ENCODE peak calls at places on chromosomes 13 and 19, in four cellular contexts. R, T, I and K are unnamed samples. For H3K4me1, the result is how much of the 10 kb centered on the place peaks cover.

GRCh38 chr13:109802936-109803335 is 16.6 kb upstream of the IRS2 start:
- DNase-seq in R (no peak), T (no peak), I (no peak), K (no peak)

GRCh38 chr19:53908106-53908932 is 759 bp upstream of the CACNG7 start:
- DNase-seq in R (no peak), T (peak), I (no peak), K (peak)

GRCh38 chr13:44331912-44332840 is 41.4 kb upstream of the SERP2 start:
- DNase-seq in R (no peak), T (no peak), I (no peak), K (no peak)

GRCh38 chr13:27171244-27171829 is at the start of gene USP12:
- DNase-seq in R (no peak), T (no peak), I (peak), K (no peak)

GRCh38 chr13:21703846-21704245 is 33.0 kb downstream of the FGF9 start:
- DNase-seq in R (no peak), T (no peak), I (no peak), K (no peak)

GRCh38 chr19:18291019-18291524 is 9.7 kb upstream of the JUND start:
- DNase-seq in R (no peak), T (no peak), I (no peak), K (no peak)

GRCh38 chr13:33140161-33140560 is 123.9 kb downstream of the KL start:
- DNase-seq in R (no peak), T (no peak), I (no peak), K (no peak)

GRCh38 chr13:72696590-72696989 is 30.8 kb downstream of the MZT1 start:
- DNase-seq in R (no peak), T (no peak), I (no peak), K (no peak)

GRCh38 chr19:16111909-16112752 is 442 bp downstream of the RAB8A start:
- DNase-seq in R (no peak), T (no peak), I (no peak), K (no peak)

GRCh38 chr13:20667857-20668256 is 35.6 kb upstream of the IL17D start:
- DNase-seq in R (no peak), T (no peak), I (no peak), K (no peak)

GRCh38 chr13:43785681-43786471 is 896 bp downstream of the ENOX1 start:
- DNase-seq in R (no peak), T (peak), I (peak), K (peak)

GRCh38 chr13:34816543-34816942 is 125.5 kb upstream of the NBEA start:
- DNase-seq in R (no peak), T (no peak), I (no peak), K (no peak)

GRCh38 chr19:11482384-11483050 is 1.7 kb upstream of the ELAVL3 start:
- DNase-seq in R (peak), T (peak), I (peak), K (peak)

GRCh38 chr19:2154587-2155075 is 3.3 kb upstream of the AP3D1 start:
- DNase-seq in R (no peak), T (no peak), I (no peak), K (no peak)

GRCh38 chr13:111482806-111483620 is 162.6 kb downstream of the TEX29 start:
- DNase-seq in R (no peak), T (peak), I (peak), K (no peak)

GRCh38 chr13:43983373-43983772 is 103.7 kb downstream of the LACC1 start:
- DNase-seq in R (no peak), T (no peak), I (no peak), K (no peak)

GRCh38 chr19:37114001-37114400 is 35.8 kb downstream of the ZNF420 start:
- DNase-seq in R (no peak), T (no peak), I (no peak), K (no peak)

GRCh38 chr13:113627136-113627535 is 30.9 kb downstream of the ATP4B start:
- DNase-seq in R (no peak), T (no peak), I (peak), K (peak)

GRCh38 chr19:17404015-17404414 is 1.4 kb downstream of the BST2 start:
- DNase-seq in R (no peak), T (no peak), I (no peak), K (no peak)

GRCh38 chr13:27960362-27961226 is 8.5 kb downstream of the CDX2 start:
- DNase-seq in R (no peak), T (peak), I (peak), K (peak)

GRCh38 chr19:7533925-7534480 is 1.5 kb upstream of the PNPLA6 start:
- DNase-seq in R (peak), T (peak), I (peak), K (peak)
- TF ChIP-seq POLR2AphosphoS5 in R (peak), T (peak), I (peak), K (peak)

DNA sequence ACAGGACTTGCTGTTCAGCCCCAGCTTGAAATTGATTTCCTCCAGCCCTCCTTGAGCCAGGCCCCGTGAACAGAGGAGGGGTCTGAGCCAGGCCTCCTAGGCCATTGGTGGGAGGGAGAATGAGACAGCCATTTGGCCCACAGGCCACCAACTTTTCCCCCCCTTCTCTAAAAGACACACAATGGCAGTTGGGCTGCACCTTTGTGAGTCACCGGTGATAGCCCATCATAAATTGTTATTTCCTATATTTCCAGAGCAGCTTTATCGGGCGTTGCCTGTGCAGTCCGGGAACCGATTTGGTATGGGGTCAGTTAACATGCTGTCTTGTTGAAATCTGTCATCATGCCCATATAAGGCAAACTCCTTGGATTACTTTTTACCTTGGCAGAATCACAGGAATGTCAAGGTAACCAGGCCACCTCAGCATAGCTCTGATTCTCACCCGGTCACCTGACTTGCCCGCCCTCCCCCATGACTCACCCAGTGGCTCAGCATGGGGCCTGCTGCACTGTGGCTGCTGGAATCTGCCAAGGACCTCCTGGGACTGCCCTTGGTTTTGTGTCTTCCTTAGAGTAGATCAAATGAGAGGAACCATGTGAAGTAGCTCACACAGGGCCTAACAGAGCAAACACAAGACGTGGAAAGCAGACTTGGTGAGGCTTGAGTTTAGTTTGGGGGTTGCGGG is 36.1 kb downstream of the ACTN4 start:
- DNase-seq in R (peak), T (peak), I (peak), K (peak)
- H3K4me1 ChIP-seq in R (under half), T (half or more), I (under half), K (half or more)

GRCh38 chr19:13146763-13147563 is 3.2 kb downstream of the STX10 start:
- DNase-seq in R (no peak), T (peak), I (no peak), K (peak)
- TF ChIP-seq POLR2AphosphoS5 in R (no peak), T (no peak), I (no peak), K (peak)

DNA sequence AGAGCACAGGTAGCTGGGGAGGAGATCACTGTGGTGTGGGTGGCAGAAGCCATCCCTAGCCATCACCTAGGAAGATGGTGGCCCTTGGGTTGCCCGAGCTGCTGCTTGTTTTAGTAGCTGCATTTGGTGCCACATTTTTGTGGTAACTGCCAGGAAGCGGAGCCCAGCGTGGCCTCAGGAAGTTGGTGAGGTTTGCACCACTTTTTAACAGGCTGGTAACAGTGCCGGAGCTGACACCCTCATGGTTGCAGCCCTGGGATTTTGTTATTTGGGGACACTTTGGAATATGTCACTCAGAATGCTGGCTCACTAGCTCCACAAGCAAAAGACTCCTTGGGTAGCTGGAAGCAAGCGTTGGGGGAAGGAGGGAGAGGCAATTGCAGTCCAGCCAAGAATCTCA is 22.1 kb downstream of the ACTN4 start:
- DNase-seq in R (no peak), T (no peak), I (no peak), K (peak)
- H3K4me1 ChIP-seq in R (under half), T (half or more), I (under half), K (half or more)

GRCh38 chr19:585551-586110 is 4.0 kb upstream of the HCN2 start:
- DNase-seq in R (no peak), T (no peak), I (no peak), K (no peak)

GRCh38 chr19:583968-584239 is 5.8 kb upstream of the HCN2 start:
- DNase-seq in R (no peak), T (no peak), I (no peak), K (no peak)

GRCh38 chr19:583198-583967 is 6.3 kb upstream of the HCN2 start:
- DNase-seq in R (no peak), T (no peak), I (no peak), K (no peak)

GRCh38 chr19:582497-583197 is 7.0 kb upstream of the HCN2 start:
- DNase-seq in R (no peak), T (no peak), I (no peak), K (no peak)

DNA sequence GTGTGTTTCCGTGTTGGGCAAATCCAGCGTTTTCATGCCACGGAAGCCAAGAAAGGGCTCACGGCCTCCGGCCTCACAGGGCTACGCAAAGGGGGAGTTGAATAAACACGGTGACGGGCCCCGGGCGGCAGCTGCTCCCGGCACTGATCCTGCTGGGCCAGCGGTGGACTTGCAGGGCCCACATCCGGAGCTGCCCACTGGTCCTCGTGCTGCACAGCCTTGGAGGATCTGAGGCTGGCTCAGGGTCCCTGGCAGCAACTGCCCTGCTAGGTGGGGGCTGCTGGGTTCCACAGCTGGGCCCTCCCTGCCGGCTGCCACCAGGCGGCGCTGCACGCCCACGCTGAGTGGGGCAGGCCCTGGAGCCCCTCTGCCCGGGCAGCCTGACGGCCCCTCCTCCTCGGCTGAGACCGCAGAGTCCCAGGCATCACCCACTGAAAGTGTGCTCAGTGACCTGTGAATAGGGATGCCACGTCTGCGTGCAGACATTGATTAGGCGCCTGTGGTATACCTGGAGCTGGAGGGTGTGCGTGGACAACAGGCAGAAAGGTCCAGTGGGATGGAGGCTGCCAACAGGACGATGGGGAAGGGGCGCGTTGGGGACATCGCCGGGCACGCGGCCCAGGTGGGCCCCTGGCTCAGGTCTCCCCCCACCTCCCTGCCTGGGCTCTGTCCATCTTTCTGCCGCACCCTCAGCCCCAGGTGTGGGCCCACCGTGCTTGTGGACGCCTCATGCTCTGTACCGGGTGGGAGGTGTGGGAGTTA is 5.3 kb upstream of the HCN2 start:
- DNase-seq in R (no peak), T (peak), I (no peak), K (peak)
- TF ChIP-seq POLR2AphosphoS5 in R (peak), T (peak), I (no peak), K (peak)

DNA sequence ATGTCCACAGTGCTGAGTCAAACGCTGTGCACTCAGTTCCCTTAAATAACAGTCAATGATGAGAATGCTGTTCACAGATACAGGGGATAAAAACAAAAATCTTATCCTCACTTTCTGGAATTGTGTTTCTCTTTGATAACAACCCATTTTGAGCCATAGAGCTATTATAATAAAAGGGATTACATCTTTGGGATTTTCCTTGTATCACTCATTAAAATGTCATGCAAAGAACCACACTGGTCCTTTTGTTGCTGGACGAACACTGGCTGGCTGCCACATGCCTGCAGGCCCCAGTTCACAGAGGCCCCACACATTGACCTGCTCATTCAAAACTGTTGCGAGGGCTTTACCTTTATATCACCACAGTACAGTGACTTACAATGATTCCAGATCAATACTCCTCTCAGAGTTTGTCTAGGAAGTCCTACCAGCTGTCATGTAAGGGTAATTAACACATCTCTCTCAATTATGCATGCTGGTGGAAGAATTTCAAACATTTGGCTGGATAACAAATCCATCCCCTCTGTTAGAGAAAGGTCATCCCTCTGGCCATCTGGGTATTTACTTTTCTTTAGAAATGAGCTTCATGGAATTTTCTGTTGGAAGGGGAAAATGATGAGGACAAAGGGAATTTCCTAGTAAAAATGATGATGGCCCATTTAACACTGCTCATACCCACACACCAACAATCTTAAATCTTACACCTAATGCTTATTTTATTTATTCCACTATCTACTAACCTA is 85.9 kb downstream of the MBNL2 start:
- DNase-seq in R (no peak), T (no peak), I (no peak), K (no peak)
- H3K4me1 ChIP-seq in R (under half), T (under half), I (under half), K (under half)